ENCODE peak calls at places on chromosome 19, in four cellular contexts. One of them, this sample, is unnamed.

GRCh38 chr19:7697721-7698287 is 4.1 kb downstream of the FCER2 start:
- DNase-seq in GM12878: no peak
- DNase-seq in K562: no peak
- DNase-seq in HepG2: no peak
- DNase-seq in this sample: no peak

GRCh38 chr19:50205681-50206138 is 2.3 kb downstream of the MYH14 start:
- DNase-seq in K562: no peak
- DNase-seq in HepG2: no peak
- DNase-seq in GM12878: no peak
- DNase-seq in this sample: peak

GRCh38 chr19:52742516-52742915 is 7.7 kb upstream of the ZNF611 start:
- DNase-seq in HepG2: no peak
- DNase-seq in GM12878: no peak
- DNase-seq in K562: no peak
- DNase-seq in this sample: no peak

GRCh38 chr19:5141278-5141925 is 172.5 kb downstream of the KDM4B start:
- DNase-seq in HepG2: no peak
- DNase-seq in GM12878: no peak
- DNase-seq in K562: no peak
- DNase-seq in this sample: no peak

GRCh38 chr19:4012092-4012974 is 4.8 kb downstream of the PIAS4 start:
- DNase-seq in HepG2: no peak
- DNase-seq in GM12878: no peak
- DNase-seq in K562: no peak
- DNase-seq in this sample: no peak

GRCh38 chr19:16160943-16161560 is 12.3 kb downstream of the CIB3 start:
- DNase-seq in K562: peak
- DNase-seq in HepG2: peak
- DNase-seq in GM12878: no peak
- DNase-seq in this sample: no peak

GRCh38 chr19:58227964-58228583 is 640 bp upstream of the ZNF544 start:
- DNase-seq in HepG2: no peak
- DNase-seq in K562: no peak
- DNase-seq in GM12878: no peak
- DNase-seq in this sample: no peak

GRCh38 chr19:3012522-3013260 is 16.4 kb downstream of the TLE2 start:
- DNase-seq in HepG2: no peak
- DNase-seq in K562: no peak
- DNase-seq in GM12878: no peak
- DNase-seq in this sample: peak

GRCh38 chr19:970695-971094 is 13.4 kb upstream of the WDR18 start:
- DNase-seq in HepG2: no peak
- DNase-seq in K562: peak
- DNase-seq in GM12878: no peak
- DNase-seq in this sample: no peak

GRCh38 chr19:2495130-2495641 is 19.3 kb downstream of the GADD45B start:
- DNase-seq in K562: no peak
- DNase-seq in HepG2: no peak
- DNase-seq in GM12878: no peak
- DNase-seq in this sample: no peak

GRCh38 chr19:41626877-41627276 is at the start of gene CEACAM4:
- DNase-seq in HepG2: no peak
- DNase-seq in K562: no peak
- DNase-seq in GM12878: no peak
- DNase-seq in this sample: no peak

GRCh38 chr19:21158523-21159135 is 16.8 kb downstream of the ZNF431 start:
- DNase-seq in HepG2: no peak
- DNase-seq in K562: no peak
- DNase-seq in GM12878: no peak
- DNase-seq in this sample: no peak

GRCh38 chr19:2016041-2016807 is 710 bp upstream of the BTBD2 start:
- DNase-seq in GM12878: peak
- DNase-seq in HepG2: peak
- DNase-seq in K562: peak
- DNase-seq in this sample: peak

GRCh38 chr19:47253467-47253881 is 2.9 kb upstream of the CCDC9 start:
- DNase-seq in HepG2: peak
- DNase-seq in K562: no peak
- DNase-seq in GM12878: no peak
- DNase-seq in this sample: no peak

GRCh38 chr19:52748336-52748950 is 13.6 kb upstream of the ZNF611 start:
- DNase-seq in GM12878: peak
- DNase-seq in K562: no peak
- DNase-seq in HepG2: peak
- DNase-seq in this sample: no peak

GRCh38 chr19:33621065-33621785 is 528 bp upstream of the CHST8 start:
- DNase-seq in GM12878: no peak
- DNase-seq in K562: no peak
- DNase-seq in HepG2: no peak
- DNase-seq in this sample: peak

GRCh38 chr19:17331254-17331558 is 3.4 kb downstream of the ANO8 start:
- DNase-seq in HepG2: no peak
- DNase-seq in K562: no peak
- DNase-seq in GM12878: no peak
- DNase-seq in this sample: no peak

GRCh38 chr19:55117636-55118391 is at the start of gene PPP1R12C:
- DNase-seq in K562: peak
- DNase-seq in HepG2: peak
- DNase-seq in GM12878: peak
- DNase-seq in this sample: peak

GRCh38 chr19:46932346-46932745 is 71.5 kb downstream of the ARHGAP35 start:
- DNase-seq in GM12878: no peak
- DNase-seq in K562: no peak
- DNase-seq in HepG2: no peak
- DNase-seq in this sample: no peak

GRCh38 chr19:19900574-19901444 is at the start of gene ZNF93:
- DNase-seq in K562: peak
- DNase-seq in GM12878: peak
- DNase-seq in HepG2: peak
- DNase-seq in this sample: peak

GRCh38 chr19:49953376-49953775 is 7.6 kb downstream of the SIGLEC11 start:
- DNase-seq in K562: no peak
- DNase-seq in GM12878: no peak
- DNase-seq in HepG2: no peak
- DNase-seq in this sample: no peak

GRCh38 chr19:10105241-10106099 is 692 bp upstream of the PPAN start:
- DNase-seq in GM12878: peak
- DNase-seq in HepG2: no peak
- DNase-seq in K562: peak
- DNase-seq in this sample: no peak

GRCh38 chr19:12065100-12065538 is 588 bp downstream of the ZNF844 start:
- DNase-seq in GM12878: no peak
- DNase-seq in HepG2: no peak
- DNase-seq in K562: no peak
- DNase-seq in this sample: no peak
- TF ChIP-seq TCF7 in GM12878: no peak
- TF ChIP-seq TCF7 in HepG2: no peak
- TF ChIP-seq TCF7 in K562: no peak
- TF ChIP-seq TCF7 in this sample: no peak

DNA sequence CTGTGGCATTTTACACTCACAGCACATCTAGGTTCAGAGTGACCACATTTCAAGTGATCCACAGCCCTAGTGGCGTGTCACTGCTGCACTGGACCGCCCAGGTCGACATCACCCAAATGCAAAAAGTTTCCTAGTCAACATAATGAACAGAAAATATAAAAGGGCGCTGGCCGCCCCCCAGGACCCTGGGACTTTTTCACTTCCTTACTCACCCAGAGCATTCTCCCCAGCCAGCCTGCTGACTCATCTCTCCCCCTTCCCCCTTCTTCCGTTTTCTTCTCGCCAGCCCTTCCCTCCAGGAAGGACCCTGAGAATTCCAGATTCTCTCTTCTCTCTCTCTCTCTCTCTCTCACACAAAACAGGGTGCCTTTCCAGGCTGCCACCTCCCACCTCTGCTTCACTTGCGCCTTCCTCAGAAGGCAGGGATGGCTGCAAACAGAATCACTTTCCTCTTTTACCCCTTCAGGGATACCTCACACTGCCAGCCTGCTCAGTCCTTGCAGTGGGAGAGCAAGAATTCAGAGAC is 21.0 kb upstream of the GRWD1 start:
- DNase-seq in HepG2: no peak
- DNase-seq in K562: peak
- DNase-seq in GM12878: no peak
- DNase-seq in this sample: no peak
- TF ChIP-seq TCF7 in HepG2: no peak
- TF ChIP-seq TCF7 in K562: no peak
- TF ChIP-seq TCF7 in GM12878: no peak
- TF ChIP-seq TCF7 in this sample: no peak

DNA sequence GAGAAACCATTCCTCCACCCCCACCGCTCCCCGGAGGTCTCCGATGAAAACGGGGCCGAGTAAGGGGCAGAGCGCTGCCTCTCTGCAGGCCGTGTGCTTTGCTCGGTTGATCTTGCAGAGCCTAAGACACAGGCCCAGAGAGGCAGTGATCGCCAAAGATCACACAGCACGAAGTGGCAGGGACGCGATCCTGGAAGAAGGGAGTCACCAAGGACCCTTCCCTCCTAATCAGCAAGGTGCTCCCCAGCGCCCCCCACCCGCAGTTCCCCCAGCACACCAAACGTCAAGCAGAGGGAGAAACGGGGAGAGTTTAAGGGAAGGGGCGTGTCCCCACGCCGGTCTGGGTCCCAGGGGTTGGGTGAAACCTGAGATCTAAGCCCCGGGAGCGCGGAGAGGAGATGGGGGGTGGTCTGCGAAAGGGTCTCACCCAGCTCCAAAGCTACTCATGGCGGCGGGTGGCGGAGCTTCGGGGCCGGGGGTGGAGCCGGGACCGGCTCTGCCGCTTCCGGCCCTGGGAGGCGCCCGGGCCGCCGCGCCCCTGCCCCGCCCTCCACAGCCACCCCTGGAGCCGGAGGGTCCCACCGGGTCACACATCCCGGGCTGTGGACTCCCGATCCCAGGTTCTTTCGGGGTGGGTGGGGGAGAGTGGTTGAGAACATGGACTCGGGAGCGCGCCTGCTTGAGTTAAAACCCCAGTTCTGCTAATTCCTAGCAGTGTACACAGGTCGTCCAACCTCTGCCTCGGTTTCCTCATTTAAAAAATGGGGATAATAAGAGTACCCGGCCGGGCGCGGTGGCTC is at the start of gene EML2:
- DNase-seq in GM12878: no peak
- DNase-seq in K562: peak
- DNase-seq in HepG2: peak
- DNase-seq in this sample: peak
- TF ChIP-seq TCF7 in GM12878: no peak
- TF ChIP-seq TCF7 in K562: no peak
- TF ChIP-seq TCF7 in HepG2: no peak
- TF ChIP-seq TCF7 in this sample: no peak

DNA sequence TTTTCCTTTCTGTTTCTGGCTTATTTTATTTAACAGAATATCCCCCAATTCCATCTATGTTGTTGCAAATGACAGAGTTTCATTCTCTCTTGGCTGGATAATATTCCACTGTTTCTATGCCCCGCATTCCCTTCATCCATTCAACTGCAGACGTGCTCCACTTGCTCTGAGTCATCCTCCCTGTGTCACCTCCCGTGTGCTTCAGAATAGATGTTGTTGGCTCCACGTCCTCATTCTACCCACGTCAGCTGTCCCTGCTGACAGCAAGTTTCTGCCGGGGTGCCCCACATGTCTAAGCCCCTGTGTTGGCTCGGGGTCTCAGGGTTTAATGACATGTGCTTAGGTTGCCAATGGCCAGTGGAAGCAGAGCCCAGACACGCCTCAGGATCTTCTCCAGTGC is 1041.0 kb downstream of the UQCRFS1 start:
- DNase-seq in HepG2: no peak
- DNase-seq in K562: no peak
- DNase-seq in GM12878: no peak
- DNase-seq in this sample: no peak
- TF ChIP-seq TCF7 in HepG2: no peak
- TF ChIP-seq TCF7 in K562: no peak
- TF ChIP-seq TCF7 in GM12878: no peak
- TF ChIP-seq TCF7 in this sample: no peak